ENCODE peak calls at places on chromosomes 4 and X, in four cellular contexts. W is CD8-positive, alpha-beta T cell; A is astrocyte; Y is heart right ventricle. N is an unnamed sample.

GRCh38 chr4:38759790-38760122 is 23.0 kb downstream of the TLR10 start:
- DNase-seq in Y (no peak), W (no peak), A (no peak), N (no peak)

GRCh38 chr4:40536032-40536431 is 93.6 kb downstream of the RBM47 start:
- DNase-seq in Y (no peak), W (no peak), A (no peak), N (no peak)

GRCh38 chr4:98446499-98447375 is 185.6 kb downstream of the RAP1GDS1 start:
- DNase-seq in A (peak), Y (no peak), W (peak), N (peak)

GRCh38 chr4:180462116-180462515 is 1781.1 kb upstream of the TENM3 start:
- DNase-seq in A (no peak), Y (no peak), W (no peak), N (no peak)

GRCh38 chr4:185796176-185796575 is 15.8 kb downstream of the SORBS2 start:
- DNase-seq in Y (no peak), A (no peak), W (no peak), N (no peak)

GRCh38 chr4:117817316-117817715 is 217.0 kb upstream of the NDST3 start:
- DNase-seq in A (peak), W (no peak), Y (no peak), N (peak)

GRCh38 chr4:81827568-81828202 is 356.0 kb upstream of the RASGEF1B start:
- DNase-seq in Y (no peak), W (no peak), A (no peak), N (no peak)

GRCh38 chr4:159382875-159383568 is 280.1 kb downstream of the RAPGEF2 start:
- DNase-seq in W (no peak), Y (no peak), A (no peak), N (peak)

GRCh38 chr4:76640252-76640925 is 205.4 kb downstream of the SHROOM3 start:
- DNase-seq in Y (no peak), A (no peak), W (no peak), N (no peak)

GRCh38 chr4:163448541-163449203 is 24.9 kb downstream of the TKTL2 start:
- DNase-seq in W (no peak), A (peak), Y (no peak), N (peak)

GRCh38 chr4:76718806-76719205 is 179.1 kb downstream of the SOWAHB start:
- DNase-seq in A (no peak), W (no peak), Y (no peak), N (no peak)

GRCh38 chr4:127134490-127134889 is 498.3 kb upstream of the INTU start:
- DNase-seq in W (no peak), Y (no peak), A (no peak), N (no peak)

GRCh38 chr4:93657527-93657926 is 171.0 kb upstream of the ATOH1 start:
- DNase-seq in W (no peak), A (no peak), Y (no peak), N (no peak)

GRCh38 chr4:111854494-111855087 is 290.7 kb upstream of the FAM241A start:
- DNase-seq in A (peak), Y (peak), W (no peak), N (peak)

GRCh38 chr4:153741529-153741928 is 18.3 kb downstream of the RNF175 start:
- DNase-seq in W (no peak), A (no peak), Y (no peak), N (no peak)

GRCh38 chr4:135949926-135950325 is 1582.4 kb downstream of the PCDH18 start:
- DNase-seq in W (no peak), Y (no peak), A (no peak), N (no peak)

GRCh38 chr4:71027611-71028010 is 34.2 kb downstream of the DCK start:
- DNase-seq in Y (no peak), A (no peak), W (no peak), N (no peak)

GRCh38 chr4:152257601-152258066 is 278.3 kb downstream of the FBXW7 start:
- DNase-seq in W (no peak), Y (no peak), A (peak), N (peak)

GRCh38 chrX:68721991-68722860 is 74.8 kb downstream of the STARD8 start:
- DNase-seq in A (no peak), Y (no peak), W (no peak), N (no peak)

GRCh38 chr4:10611673-10612072 is 72.9 kb downstream of the CLNK start:
- DNase-seq in W (no peak), Y (no peak), A (peak), N (peak)

GRCh38 chrX:79630033-79631009 is 263.2 kb upstream of the ITM2A start:
- DNase-seq in A (no peak), W (no peak), Y (no peak), N (no peak)

GRCh38 chrX:38561951-38562719 is 793 bp downstream of the TSPAN7 start:
- DNase-seq in Y (peak), A (no peak), W (peak), N (peak)

DNA sequence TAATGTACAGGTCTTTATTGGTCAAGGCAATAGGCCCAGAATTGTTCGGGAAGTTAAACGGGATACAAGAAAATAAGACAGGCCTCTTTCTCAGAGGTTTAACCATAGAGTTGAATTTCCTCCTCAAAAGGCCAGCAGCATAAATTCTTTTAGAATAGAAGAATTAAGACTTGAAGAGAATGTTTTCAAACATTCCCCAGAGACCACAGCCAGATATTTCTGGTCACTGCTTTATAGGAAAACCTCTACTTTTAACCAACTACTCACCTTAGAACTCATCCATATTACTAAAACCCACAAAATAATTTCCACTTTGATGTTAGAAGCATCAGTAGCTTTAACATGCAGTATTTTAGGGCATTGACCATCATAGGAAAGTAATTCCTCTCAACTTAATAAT is 317.9 kb downstream of the RAB28 start:
- DNase-seq in A (peak), W (no peak), Y (no peak), N (no peak)
- H3K27ac ChIP-seq in A (no peak), W (no peak), Y (no peak), N (no peak)

DNA sequence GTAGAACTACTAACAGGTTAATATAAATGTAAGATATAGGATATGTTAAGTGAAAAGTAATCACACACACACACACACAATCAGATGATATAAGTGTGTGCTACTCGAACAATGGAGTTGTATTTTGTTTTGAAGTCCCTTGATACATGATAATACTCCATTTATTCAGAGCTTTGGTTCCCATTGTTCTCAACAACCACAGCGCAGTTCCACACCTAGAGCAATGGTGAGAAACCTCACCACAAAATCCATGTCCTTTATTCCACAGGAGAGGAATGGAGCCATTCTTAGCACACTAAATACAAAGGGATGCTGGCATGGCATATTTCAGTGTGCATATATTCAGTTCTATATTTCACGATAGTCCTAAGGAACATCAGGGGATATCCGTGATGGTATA is 139.2 kb downstream of the PPP3CA start:
- DNase-seq in W (no peak), A (no peak), Y (no peak), N (no peak)
- H3K27ac ChIP-seq in W (no peak), A (no peak), Y (no peak), N (no peak)

DNA sequence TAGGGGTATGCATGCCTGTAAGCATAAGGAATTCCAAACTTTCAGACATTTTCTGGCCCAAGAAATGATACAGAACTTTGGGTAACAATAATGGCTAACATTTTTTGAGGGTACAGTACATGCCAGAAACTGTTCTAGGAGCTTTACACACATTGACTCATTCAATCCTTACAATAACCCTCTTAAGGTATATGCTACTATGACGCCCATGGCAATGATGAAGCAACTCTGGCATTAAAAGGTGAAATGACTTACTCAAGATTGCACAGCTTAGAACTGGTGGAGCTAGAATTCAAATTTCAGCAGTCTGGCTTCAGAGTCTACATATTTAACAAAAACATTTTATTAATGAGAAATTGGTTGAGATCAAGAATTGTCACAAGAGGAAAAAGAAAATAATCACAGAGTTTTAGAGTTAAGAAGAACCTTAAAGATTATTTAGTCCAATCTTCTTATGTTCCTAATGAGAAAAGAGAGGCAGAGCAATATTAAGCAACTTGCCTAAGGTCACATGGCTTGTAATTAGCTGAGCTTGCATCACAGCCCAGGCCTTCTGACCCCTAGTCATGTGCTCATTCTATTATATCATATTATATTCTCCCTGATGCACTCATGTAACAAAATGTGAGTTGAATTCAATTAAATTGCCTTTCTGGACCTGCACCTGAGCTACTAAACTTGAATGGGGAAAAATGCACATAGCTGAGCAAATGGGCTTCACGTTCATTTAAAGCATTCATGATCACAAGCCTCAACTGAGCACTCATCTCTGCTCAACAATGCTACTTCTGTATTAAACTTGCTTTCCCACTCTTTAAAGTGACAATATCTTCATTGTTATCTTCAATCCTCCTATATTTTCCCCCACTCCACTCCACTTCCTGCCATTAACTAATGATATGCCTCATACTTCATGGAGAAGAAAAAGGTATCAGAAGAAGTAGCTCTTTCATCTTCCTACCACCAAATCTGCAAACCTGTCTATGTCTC is 73.2 kb downstream of the ENOX2 start:
- DNase-seq in W (no peak), Y (no peak), A (no peak), N (no peak)
- H3K27ac ChIP-seq in W (no peak), Y (no peak), A (no peak), N (no peak)

DNA sequence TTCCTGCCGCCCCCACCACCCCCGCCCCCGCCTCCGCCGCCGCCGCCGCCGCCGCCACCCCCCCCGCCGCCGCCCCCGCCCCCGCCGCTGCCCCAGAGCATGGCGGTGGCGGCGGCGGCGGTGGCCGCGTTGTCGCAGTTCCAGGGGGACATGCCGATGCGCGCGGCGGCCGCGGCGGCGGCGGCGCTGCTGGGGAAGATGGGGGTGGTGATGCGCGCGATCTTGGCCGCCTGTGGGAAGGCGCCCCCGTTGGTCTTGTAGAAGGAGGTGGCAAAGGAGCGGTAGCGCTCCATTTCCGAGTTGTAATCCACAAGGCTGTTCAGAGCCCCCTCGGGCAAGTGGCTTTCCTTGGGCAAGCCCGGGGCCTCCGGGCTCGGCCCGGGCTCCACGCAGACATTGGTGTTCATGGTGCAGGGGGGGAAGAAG is 3.3 kb downstream of the CXXC4 start:
- DNase-seq in Y (peak), W (peak), A (peak), N (peak)
- H3K27ac ChIP-seq in Y (peak), W (no peak), A (peak), N (peak)

GRCh38 chr4:48472794-48473193 is 10.3 kb upstream of the SLC10A4 start:
- DNase-seq in W (no peak), A (no peak), Y (no peak), N (no peak)

GRCh38 chr4:48475770-48476169 is 7.4 kb upstream of the SLC10A4 start:
- DNase-seq in Y (no peak), W (no peak), A (no peak), N (no peak)

GRCh38 chr4:48483006-48483776 is at the start of gene SLC10A4:
- DNase-seq in A (no peak), W (no peak), Y (no peak), N (peak)

GRCh38 chr4:48481581-48481980 is 1.6 kb upstream of the SLC10A4 start:
- DNase-seq in W (no peak), A (no peak), Y (no peak), N (no peak)

DNA sequence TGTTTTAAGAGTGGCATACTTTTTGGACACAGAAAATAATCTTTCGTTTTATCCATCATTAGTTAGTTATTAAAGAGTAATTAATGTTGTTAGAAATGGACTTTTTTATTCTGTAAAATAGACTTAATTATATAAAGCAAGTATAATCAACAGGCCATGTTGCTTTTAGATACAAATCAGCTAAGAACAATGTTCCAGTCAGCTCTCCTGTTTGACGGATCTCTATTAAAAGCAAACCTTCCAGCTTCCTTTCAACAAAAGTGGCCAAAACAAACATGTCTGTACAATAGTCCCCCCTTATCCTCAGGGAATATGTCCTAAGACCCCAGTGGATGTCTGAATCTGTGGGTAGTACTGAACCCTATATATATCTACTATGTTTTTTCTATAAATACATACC is 4.9 kb upstream of the SLC10A4 start:
- DNase-seq in A (no peak), W (no peak), Y (no peak), N (no peak)
- H3K27ac ChIP-seq in A (no peak), W (no peak), Y (no peak), N (no peak)